ENCODE peak calls at places on chromosomes 12 and 14, in seven cellular contexts. D is fibroblast of the conjunctiva, U is ureter, B is uterus, F is neural crest cell, I is iris pigment epithelial cell, L is NCI-H1048. A is an unnamed sample.
A peak's percentile ranks its signal among the peaks of the same experiment; 100 is the strongest.

GRCh38 chr14:94110552-94111181 is at the start of gene IFI27:
- DNase-seq in I (peak; percentile 53), L (no peak), B (peak; percentile 72), D (peak; percentile 67), U (peak; percentile 53), F (no peak), A (no peak)

GRCh38 chr12:121983546-121984205 is 38.0 kb upstream of the BCL7A start:
- DNase-seq in B (no peak), D (no peak), U (no peak), I (peak; percentile 17), L (no peak), F (no peak), A (no peak)

GRCh38 chr14:67908061-67908767 is 88.6 kb downstream of the RAD51B start:
- DNase-seq in F (no peak), L (no peak), D (no peak), B (peak; percentile 60), I (peak; percentile 62), U (no peak), A (no peak)

GRCh38 chr12:104522985-104523719 is 66.4 kb downstream of the CHST11 start:
- DNase-seq in U (no peak), B (no peak), F (no peak), I (peak; percentile 44), D (no peak), L (no peak), A (no peak)

GRCh38 chr14:58027904-58028303 is 124.1 kb downstream of the ARMH4 start:
- DNase-seq in B (no peak), L (no peak), I (no peak), D (no peak), F (no peak), U (no peak), A (no peak)

GRCh38 chr12:113587720-113588119 is 116.0 kb upstream of the LHX5 start:
- DNase-seq in U (no peak), I (no peak), D (no peak), F (no peak), L (no peak), B (no peak), A (no peak)

GRCh38 chr12:119505001-119505400 is 88.6 kb upstream of the TMEM233 start:
- DNase-seq in F (no peak), D (no peak), I (peak; percentile 3), L (no peak), U (no peak), B (no peak), A (no peak)

GRCh38 chr12:84585996-84586395 is 326.6 kb downstream of the SLC6A15 start:
- DNase-seq in B (no peak), I (peak; percentile 1), F (no peak), L (no peak), U (no peak), D (no peak), A (no peak)

GRCh38 chr14:79011091-79011919 is 841.1 kb downstream of the NRXN3 start:
- DNase-seq in F (no peak), L (peak; percentile 2), I (peak; percentile 73), B (peak; percentile 16), U (no peak), D (peak; percentile 12), A (peak; percentile 48)

GRCh38 chr12:102816816-102817434 is 100.1 kb downstream of the PAH start:
- DNase-seq in F (no peak), D (peak; percentile 5), B (no peak), U (no peak), L (peak; percentile 59), I (peak; percentile 46), A (peak; percentile 50)

GRCh38 chr12:570237-570925 is 92.9 kb downstream of the NINJ2 start:
- DNase-seq in D (peak; percentile 75), F (peak; percentile 53), I (peak; percentile 85), L (no peak), B (peak; percentile 80), U (peak; percentile 79), A (peak; percentile 93)

GRCh38 chr12:101749657-101750056 is 10.4 kb upstream of the SYCP3 start:
- DNase-seq in L (no peak), I (no peak), D (no peak), F (no peak), U (no peak), B (no peak), A (no peak)

GRCh38 chr14:23512156-23512555 is 39.4 kb downstream of the ZFHX2 start:
- DNase-seq in U (no peak), I (no peak), D (no peak), L (no peak), B (no peak), F (no peak), A (no peak)

GRCh38 chr14:61811882-61812346 is 49.7 kb downstream of the SNAPC1 start:
- DNase-seq in F (no peak), D (no peak), B (no peak), U (no peak), L (no peak), I (no peak), A (no peak)

GRCh38 chr12:117228239-117228638 is 38.0 kb upstream of the FBXO21 start:
- DNase-seq in I (peak; percentile 3), D (no peak), F (no peak), B (no peak), U (no peak), L (no peak), A (peak; percentile 72)

GRCh38 chr14:104983231-104983721 is 2.3 kb upstream of the CLBA1 start:
- DNase-seq in U (no peak), F (no peak), I (no peak), B (no peak), L (no peak), D (no peak), A (no peak)

GRCh38 chr14:90483551-90483950 is 86.7 kb downstream of the CALM1 start:
- DNase-seq in I (no peak), D (no peak), U (peak; percentile 54), L (no peak), B (no peak), F (no peak), A (no peak)

GRCh38 chr14:103994535-103995184 is 52.3 kb upstream of the RD3L start:
- DNase-seq in F (no peak), L (no peak), B (no peak), U (no peak), D (no peak), I (peak; percentile 3), A (no peak)

GRCh38 chr12:76569685-76570604 is 10.4 kb upstream of the OSBPL8 start:
- DNase-seq in U (no peak), D (no peak), I (no peak), F (no peak), B (no peak), L (no peak), A (no peak)

GRCh38 chr12:46660719-46661118 is 165.1 kb downstream of the SLC38A4 start:
- DNase-seq in I (peak; percentile 71), L (no peak), F (no peak), U (no peak), D (no peak), B (no peak), A (no peak)

GRCh38 chr12:88648625-88649024 is 68.4 kb upstream of the KITLG start:
- DNase-seq in F (no peak), L (no peak), U (no peak), D (no peak), B (no peak), I (no peak), A (no peak)

GRCh38 chr14:99342204-99342603 is 70.2 kb upstream of the BCL11B start:
- DNase-seq in U (no peak), B (no peak), F (no peak), L (no peak), I (no peak), D (no peak), A (no peak)

GRCh38 chr12:79378496-79378895 is 312.3 kb downstream of the PAWR start:
- DNase-seq in U (no peak), I (peak; percentile 70), F (no peak), D (no peak), B (no peak), L (no peak), A (no peak)

GRCh38 chr14:93137864-93138263 is 22.1 kb upstream of the ITPK1 start:
- DNase-seq in U (peak; percentile 70), F (no peak), B (peak; percentile 29), L (no peak), I (no peak), D (no peak), A (peak; percentile 48)

GRCh38 chr14:35506927-35507326 is 27.0 kb upstream of the INSM2 start:
- DNase-seq in F (no peak), I (peak; percentile 57), B (no peak), D (no peak), L (no peak), U (no peak), A (no peak)

GRCh38 chr12:10220398-10221077 is 7.9 kb downstream of the GABARAPL1 start:
- DNase-seq in I (peak; percentile 94), B (peak; percentile 83), L (no peak), U (peak; percentile 84), D (peak; percentile 47), F (no peak), A (no peak)

GRCh38 chr14:104320611-104321086 is 182.3 kb downstream of the KIF26A start:
- DNase-seq in L (no peak), D (no peak), B (no peak), I (no peak), F (no peak), U (peak; percentile 35), A (no peak)

GRCh38 chr14:29601559-29602109 is 326.0 kb downstream of the PRKD1 start:
- DNase-seq in B (no peak), I (peak; percentile 59), L (no peak), D (no peak), U (no peak), F (no peak), A (no peak)

GRCh38 chr12:116172224-116172849 is 105.2 kb downstream of the MED13L start:
- DNase-seq in I (no peak), D (no peak), U (no peak), F (no peak), B (no peak), L (no peak), A (no peak)

GRCh38 chr14:76950043-76951020 is 78.2 kb downstream of the IRF2BPL start:
- DNase-seq in F (no peak), B (no peak), L (no peak), U (no peak), I (peak; percentile 53), D (no peak), A (no peak)

A was measured in A549.